ENCODE peak calls at places on chromosomes 3 and 15, in four cellular contexts. R, E, Y and H are unnamed samples.

GRCh38 chr3:127041264-127041820 is 58.4 kb downstream of the PLXNA1 start:
- DNase-seq in E (no peak), R (no peak), Y (no peak), H (no peak)

GRCh38 chr3:8619548-8619947 is 25.1 kb downstream of the SSUH2 start:
- DNase-seq in E (no peak), Y (no peak), R (no peak), H (no peak)

GRCh38 chr15:69165637-69166025 is 5.2 kb downstream of the GLCE start:
- DNase-seq in E (no peak), R (no peak), Y (no peak), H (no peak)

GRCh38 chr15:70562906-70563305 is 200.5 kb downstream of the UACA start:
- DNase-seq in Y (no peak), E (no peak), R (no peak), H (no peak)

GRCh38 chr15:101684384-101684783 is 32.2 kb upstream of the TM2D3 start:
- DNase-seq in R (no peak), Y (no peak), E (no peak), H (peak)

GRCh38 chr3:71330505-71330904 is 253.0 kb downstream of the FOXP1 start:
- DNase-seq in Y (no peak), R (no peak), E (no peak), H (no peak)

GRCh38 chr3:117526485-117527079 is 817.0 kb downstream of the TUSC7 start:
- DNase-seq in E (peak), R (no peak), Y (no peak), H (no peak)

GRCh38 chr3:24299801-24300626 is 194.6 kb downstream of the THRB start:
- DNase-seq in Y (no peak), E (no peak), R (no peak), H (peak)

GRCh38 chr3:29759021-29759359 is 478.1 kb downstream of the RBMS3 start:
- DNase-seq in Y (no peak), E (no peak), R (no peak), H (no peak)

GRCh38 chr3:11022115-11022514 is 29.6 kb downstream of the SLC6A1 start:
- DNase-seq in E (no peak), R (no peak), Y (no peak), H (no peak)

GRCh38 chr3:17125738-17126137 is 241.0 kb downstream of the PLCL2 start:
- DNase-seq in Y (no peak), E (no peak), R (no peak), H (no peak)

GRCh38 chr3:154668835-154669234 is 238.8 kb upstream of the GPR149 start:
- DNase-seq in Y (no peak), R (no peak), E (no peak), H (no peak)

GRCh38 chr15:77010312-77010686 is 15.4 kb downstream of the PSTPIP1 start:
- DNase-seq in E (no peak), R (no peak), Y (no peak), H (no peak)

GRCh38 chr3:68239542-68239941 is 585.1 kb upstream of the SUCLG2 start:
- DNase-seq in E (no peak), Y (no peak), R (no peak), H (no peak)

GRCh38 chr15:69415381-69415780 is 1.2 kb downstream of the KIF23 start:
- DNase-seq in R (no peak), Y (no peak), E (no peak), H (no peak)

GRCh38 chr3:39456159-39456558 is 11.3 kb upstream of the MOBP start:
- DNase-seq in E (no peak), R (no peak), Y (no peak), H (no peak)

GRCh38 chr15:81002254-81003022 is 1.7 kb downstream of the TLNRD1 start:
- DNase-seq in R (no peak), E (no peak), Y (no peak), H (no peak)